ENCODE peak calls at places on chromosomes 11 and 22, in six cellular contexts. P, Q, N, S, D and Z are unnamed samples.

GRCh38 chr11:86068138-86068861 is 584 bp downstream of the PICALM start:
- DNase-seq in P (no peak), Q (peak), N (peak), S (peak), D (peak), Z (peak)

GRCh38 chr11:78299000-78299712 is 110.4 kb downstream of the USP35 start:
- DNase-seq in P (no peak), Q (no peak), N (no peak), S (no peak), D (no peak), Z (no peak)

GRCh38 chr11:120467627-120468026 is 43.9 kb upstream of the GRIK4 start:
- DNase-seq in P (no peak), Q (no peak), N (no peak), S (no peak), D (peak), Z (no peak)

GRCh38 chr11:66556086-66556485 is 9.4 kb downstream of the ACTN3 start:
- DNase-seq in P (no peak), Q (no peak), N (no peak), S (no peak), D (no peak), Z (no peak)

GRCh38 chr22:36730176-36730858 is 26.8 kb upstream of the CACNG2 start:
- DNase-seq in P (no peak), Q (no peak), N (no peak), S (no peak), D (no peak), Z (no peak)

GRCh38 chr11:73359341-73359740 is 16.9 kb upstream of the RELT start:
- DNase-seq in P (no peak), Q (no peak), N (no peak), S (no peak), D (no peak), Z (no peak)

GRCh38 chr11:35282226-35282882 is 137.0 kb downstream of the SLC1A2 start:
- DNase-seq in P (no peak), Q (no peak), N (no peak), S (no peak), D (peak), Z (no peak)

GRCh38 chr11:77039491-77040400 is 5.5 kb downstream of the B3GNT6 start:
- DNase-seq in P (peak), Q (no peak), N (peak), S (peak), D (no peak), Z (no peak)

GRCh38 chr22:38051900-38052862 is 5.0 kb upstream of the PICK1 start:
- DNase-seq in P (peak), Q (peak), N (peak), S (peak), D (peak), Z (peak)

GRCh38 chr11:117885777-117886176 is 9.3 kb upstream of the FXYD6 start:
- DNase-seq in P (no peak), Q (no peak), N (no peak), S (no peak), D (no peak), Z (no peak)

GRCh38 chr11:104907521-104908185 is 9.4 kb upstream of the CASP12 start:
- DNase-seq in P (no peak), Q (no peak), N (no peak), S (no peak), D (no peak), Z (no peak)

GRCh38 chr11:130103296-130103814 is 33.7 kb downstream of the APLP2 start:
- DNase-seq in P (peak), Q (no peak), N (no peak), S (no peak), D (peak), Z (no peak)

GRCh38 chr11:90288207-90288821 is 65.5 kb upstream of the CHORDC1 start:
- DNase-seq in P (no peak), Q (no peak), N (no peak), S (no peak), D (peak), Z (no peak)

GRCh38 chr11:95487391-95487790 is 256.4 kb upstream of the SESN3 start:
- DNase-seq in P (no peak), Q (no peak), N (peak), S (no peak), D (no peak), Z (no peak)

GRCh38 chr11:121408830-121409229 is 43.3 kb upstream of the SORL1 start:
- DNase-seq in P (no peak), Q (no peak), N (no peak), S (no peak), D (no peak), Z (no peak)

GRCh38 chr11:62602141-62603071 is 741 bp upstream of the MTA2 start:
- DNase-seq in P (peak), Q (peak), N (peak), S (peak), D (no peak), Z (no peak)

GRCh38 chr11:121608545-121609098 is 155.9 kb upstream of the SORL1-AS1 start:
- DNase-seq in P (no peak), Q (no peak), N (no peak), S (no peak), D (no peak), Z (no peak)

GRCh38 chr11:9363954-9364912 is 20.2 kb upstream of the IPO7 start:
- DNase-seq in P (peak), Q (peak), N (peak), S (peak), D (peak), Z (peak)

GRCh38 chr11:120626791-120627190 is 115.2 kb downstream of the GRIK4 start:
- DNase-seq in P (no peak), Q (no peak), N (no peak), S (no peak), D (no peak), Z (no peak)

GRCh38 chr22:40463017-40463631 is 92.7 kb downstream of the SGSM3 start:
- DNase-seq in P (no peak), Q (no peak), N (peak), S (peak), D (no peak), Z (peak)

GRCh38 chr22:25602924-25603323 is 38.4 kb downstream of the GRK3 start:
- DNase-seq in P (no peak), Q (no peak), N (no peak), S (no peak), D (peak), Z (no peak)

GRCh38 chr11:35629511-35629910 is 11.3 kb downstream of the FJX1 start:
- DNase-seq in P (no peak), Q (no peak), N (no peak), S (no peak), D (no peak), Z (no peak)

GRCh38 chr22:19177164-19178064 is 1.1 kb downstream of the SLC25A1 start:
- DNase-seq in P (no peak), Q (no peak), N (no peak), S (no peak), D (no peak), Z (no peak)

GRCh38 chr11:130144721-130145327 is 14.8 kb upstream of the ST14 start:
- DNase-seq in P (no peak), Q (no peak), N (no peak), S (no peak), D (peak), Z (no peak)